ENCODE peak calls at places on chromosomes 5 and 9, in five cellular contexts. R is breast epithelium, C is GM23338, D is sigmoid colon, O is spleen. A is an unnamed sample.
A peak's percentile ranks its signal among the peaks of the same experiment; 100 is the strongest.

GRCh38 chr9:75063556-75064305 is 24.2 kb downstream of the NMRK1 start:
- DNase-seq in R (no peak), C (no peak), D (no peak), O (no peak), A (no peak)

GRCh38 chr9:108708448-108708847 is 147.3 kb downstream of the ACTL7B start:
- DNase-seq in R (no peak), C (no peak), D (peak; percentile 84), O (no peak), A (no peak)

GRCh38 chr9:114898741-114899140 is 31.6 kb downstream of the TNFSF8 start:
- DNase-seq in R (no peak), C (no peak), D (no peak), O (peak; percentile 93), A (peak; percentile 48)

GRCh38 chr5:108726446-108727091 is 21.1 kb upstream of the FER start:
- DNase-seq in R (no peak), C (no peak), D (no peak), O (no peak), A (no peak)

GRCh38 chr9:127942152-127943010 is 4.7 kb upstream of the DPM2 start:
- DNase-seq in R (no peak), C (peak; percentile 85), D (peak; percentile 91), O (peak; percentile 92), A (peak; percentile 73)

GRCh38 chr9:121750715-121751623 is 99.5 kb downstream of the DAB2IP start:
- DNase-seq in R (peak; percentile 76), C (no peak), D (no peak), O (no peak), A (peak; percentile 74)

GRCh38 chr5:7494446-7495132 is 98.7 kb downstream of the ADCY2 start:
- DNase-seq in R (no peak), C (no peak), D (no peak), O (no peak), A (no peak)

GRCh38 chr5:55308254-55308836 is 556 bp downstream of the MTREX start:
- DNase-seq in R (no peak), C (no peak), D (no peak), O (no peak), A (no peak)

GRCh38 chr9:133731876-133732321 is 6.3 kb downstream of the SARDH start:
- DNase-seq in R (no peak), C (peak; percentile 83), D (no peak), O (no peak), A (peak; percentile 20)

GRCh38 chr5:78483809-78484521 is 123.5 kb downstream of the SCAMP1 start:
- DNase-seq in R (no peak), C (no peak), D (no peak), O (no peak), A (no peak)

GRCh38 chr5:41325074-41325473 is 111.7 kb upstream of the C6 start:
- DNase-seq in R (no peak), C (no peak), D (no peak), O (no peak), A (no peak)

GRCh38 chr5:8641796-8642505 is 773.0 kb downstream of the MTRR start:
- DNase-seq in R (no peak), C (no peak), D (no peak), O (no peak), A (no peak)

GRCh38 chr9:69325409-69326212 is 596 bp downstream of the ENTREP1 start:
- DNase-seq in R (no peak), C (peak; percentile 60), D (no peak), O (no peak), A (peak; percentile 45)

GRCh38 chr5:177036921-177037320 is 14.4 kb downstream of the ZNF346 start:
- DNase-seq in R (no peak), C (no peak), D (no peak), O (no peak), A (no peak)

GRCh38 chr9:14349818-14350333 is 35.9 kb upstream of the NFIB start:
- DNase-seq in R (no peak), C (no peak), D (no peak), O (no peak), A (no peak)

GRCh38 chr9:12933957-12934356 is 159.1 kb downstream of the LURAP1L start:
- DNase-seq in R (no peak), C (peak; percentile 45), D (no peak), O (no peak), A (no peak)

GRCh38 chr9:116475201-116475600 is 211.9 kb upstream of the TRIM32 start:
- DNase-seq in R (no peak), C (no peak), D (no peak), O (no peak), A (no peak)

GRCh38 chr5:146001544-146002185 is 65.3 kb downstream of the SH3RF2 start:
- DNase-seq in R (no peak), C (no peak), D (no peak), O (no peak), A (no peak)

GRCh38 chr5:14305045-14305444 is 161.9 kb downstream of the TRIO start:
- DNase-seq in R (no peak), C (no peak), D (no peak), O (no peak), A (no peak)

GRCh38 chr5:159782197-159782994 is 133.9 kb upstream of the ADRA1B start:
- DNase-seq in R (no peak), C (no peak), D (no peak), O (no peak), A (no peak)

GRCh38 chr5:76291305-76292077 is 111.6 kb upstream of the IQGAP2 start:
- DNase-seq in R (peak; percentile 23), C (peak; percentile 16), D (no peak), O (no peak), A (peak; percentile 60)

GRCh38 chr5:16937023-16937379 is 913 bp upstream of the MYO10 start:
- DNase-seq in R (peak; percentile 73), C (peak; percentile 17), D (no peak), O (peak; percentile 41), A (peak; percentile 77)

GRCh38 chr9:78918976-78919375 is 622.1 kb downstream of the PSAT1 start:
- DNase-seq in R (no peak), C (no peak), D (no peak), O (no peak), A (no peak)

GRCh38 chr5:109844148-109844547 is 154.4 kb downstream of the MAN2A1 start:
- DNase-seq in R (no peak), C (peak; percentile 12), D (no peak), O (no peak), A (no peak)

GRCh38 chr9:107340920-107341632 is 58.0 kb downstream of the RAD23B start:
- DNase-seq in R (peak; percentile 70), C (peak; percentile 91), D (peak; percentile 83), O (peak; percentile 95), A (peak; percentile 89)

GRCh38 chr5:137305971-137306592 is 193.0 kb downstream of the SPOCK1 start:
- DNase-seq in R (no peak), C (no peak), D (no peak), O (no peak), A (no peak)

GRCh38 chr9:127557466-127557869 is 54.6 kb upstream of the STXBP1 start:
- DNase-seq in R (no peak), C (no peak), D (no peak), O (no peak), A (no peak)

GRCh38 chr5:174732040-174733020 is 7.9 kb downstream of the MSX2 start:
- DNase-seq in R (no peak), C (peak; percentile 63), D (no peak), O (no peak), A (no peak)

GRCh38 chr5:175317872-175318271 is 126.1 kb downstream of the DRD1 start:
- DNase-seq in R (no peak), C (no peak), D (no peak), O (no peak), A (no peak)

GRCh38 chr5:128408622-128409021 is 129.4 kb downstream of the FBN2 start:
- DNase-seq in R (no peak), C (no peak), D (no peak), O (no peak), A (no peak)

GRCh38 chr9:132983814-132984201 is 5.3 kb downstream of the GFI1B start:
- DNase-seq in R (no peak), C (no peak), D (no peak), O (no peak), A (no peak)

GRCh38 chr9:88775037-88775471 is 216.2 kb upstream of the S1PR3 start:
- DNase-seq in R (no peak), C (no peak), D (peak; percentile 85), O (no peak), A (peak; percentile 44)

GRCh38 chr9:98791147-98792095 is 4.9 kb downstream of the ANKS6 start:
- DNase-seq in R (peak; percentile 71), C (peak; percentile 91), D (peak; percentile 92), O (peak; percentile 89), A (peak; percentile 85)
- TF ChIP-seq POLR2AphosphoS5 in R (peak; percentile 68), C (no peak), D (no peak), O (peak; percentile 40), A (peak; percentile 96)

GRCh38 chr9:73916016-73916673 is 581.0 kb upstream of the RORB start:
- DNase-seq in R (no peak), C (peak; percentile 79), D (no peak), O (no peak), A (no peak)
- TF ChIP-seq CTCF in R (no peak), C (peak; percentile 62), D (no peak), O (no peak), A (no peak)

GRCh38 chr5:180348316-180348715 is 4.8 kb downstream of the GFPT2 start:
- DNase-seq in R (no peak), C (no peak), D (no peak), O (no peak), A (no peak)
- TF ChIP-seq POLR2AphosphoS5 in R (no peak), C (no peak), D (no peak), O (no peak), A (no peak)

DNA sequence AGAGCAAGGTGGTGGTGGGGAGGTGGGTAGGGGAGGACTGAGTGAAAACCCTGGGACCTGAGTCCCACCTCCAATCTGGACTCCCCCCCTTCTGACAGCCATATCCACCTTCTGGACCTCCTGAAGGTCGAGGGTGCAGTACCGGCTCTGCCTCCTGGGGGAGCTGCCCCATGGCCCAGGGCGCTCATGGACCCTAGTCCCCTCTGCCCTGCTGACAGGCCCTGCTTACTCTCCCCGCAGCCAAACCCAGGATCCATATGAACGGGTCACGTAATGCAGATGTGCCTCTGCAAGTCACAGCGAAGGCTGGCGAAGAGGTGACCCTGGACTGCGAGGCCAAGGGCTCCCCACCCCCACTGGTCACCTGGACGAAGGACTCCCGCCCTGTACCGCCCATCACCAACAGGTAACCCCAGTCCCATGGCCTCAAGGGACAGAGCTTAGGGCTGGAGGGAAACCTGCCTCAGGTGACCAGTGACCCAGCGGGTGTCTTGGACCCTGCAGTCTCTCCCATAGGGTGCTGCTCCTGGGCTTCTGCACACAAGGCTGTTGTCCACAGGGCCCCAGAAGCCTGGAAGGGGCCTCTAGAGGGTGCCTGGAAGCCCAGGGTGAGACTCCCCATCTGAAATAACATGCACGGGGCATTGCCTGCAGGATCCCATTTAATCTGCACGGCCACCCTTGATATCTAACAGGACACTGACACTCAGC is 61.7 kb downstream of the HMCN2 start:
- DNase-seq in R (no peak), C (peak; percentile 83), D (no peak), O (no peak), A (no peak)
- TF ChIP-seq CTCF in R (no peak), C (peak; percentile 74), D (no peak), O (no peak), A (no peak)

A was measured in stomach.